ENCODE peak calls at places on chromosomes 5 and 9, in eight cellular contexts. L is Caco-2, T is fibroblast of mammary gland, M is tibial artery, B is transverse colon, W is foreskin fibroblast, G is fibroblast of lung, K is A549. V is an unnamed sample.

GRCh38 chr9:132582276-132582785 is at the start of gene BARHL1:
- DNase-seq in L (no peak), T (no peak), M (no peak), B (no peak), W (no peak), G (no peak), K (no peak), V (no peak)

GRCh38 chr9:133321411-133321935 is 14.5 kb downstream of the SURF6 start:
- DNase-seq in L (no peak), T (no peak), M (peak), B (no peak), W (no peak), G (no peak), K (no peak), V (no peak)

GRCh38 chr5:2131196-2131595 is 248.5 kb upstream of the IRX4 start:
- DNase-seq in L (no peak), T (no peak), M (no peak), B (no peak), W (no peak), G (no peak), K (no peak), V (no peak)

GRCh38 chr5:154176191-154176590 is 14.3 kb upstream of the GALNT10 start:
- DNase-seq in L (no peak), T (no peak), M (no peak), B (no peak), W (no peak), G (peak), K (no peak), V (no peak)

GRCh38 chr5:143217065-143217803 is 186.3 kb downstream of the NR3C1 start:
- DNase-seq in L (peak), T (no peak), M (no peak), B (no peak), W (no peak), G (no peak), K (no peak), V (no peak)

GRCh38 chr9:13750061-13750460 is 470.6 kb upstream of the MPDZ start:
- DNase-seq in L (no peak), T (peak), M (no peak), B (no peak), W (peak), G (peak), K (no peak), V (peak)

GRCh38 chr9:115845648-115846312 is 307.8 kb upstream of the PAPPA start:
- DNase-seq in L (no peak), T (peak), M (no peak), B (peak), W (peak), G (peak), K (peak), V (no peak)

GRCh38 chr9:94084314-94084713 is at the start of gene PTPDC1:
- DNase-seq in L (no peak), T (peak), M (no peak), B (no peak), W (peak), G (peak), K (no peak), V (no peak)

GRCh38 chr9:122179690-122180074 is 20.0 kb downstream of the MORN5 start:
- DNase-seq in L (peak), T (peak), M (no peak), B (no peak), W (peak), G (peak), K (no peak), V (no peak)

GRCh38 chr9:8262625-8263622 is 463.3 kb upstream of the DMAC1 start:
- DNase-seq in L (no peak), T (no peak), M (no peak), B (no peak), W (no peak), G (no peak), K (no peak), V (no peak)

GRCh38 chr5:78361226-78361993 is 993 bp downstream of the SCAMP1 start:
- DNase-seq in L (peak), T (peak), M (no peak), B (peak), W (peak), G (peak), K (peak), V (peak)

GRCh38 chr5:113336975-113337374 is 97.8 kb downstream of the TSSK1B start:
- DNase-seq in L (no peak), T (peak), M (no peak), B (no peak), W (no peak), G (peak), K (peak), V (peak)

GRCh38 chr5:35803221-35803651 is 53.5 kb upstream of the IL7R start:
- DNase-seq in L (no peak), T (peak), M (no peak), B (no peak), W (peak), G (peak), K (no peak), V (peak)

GRCh38 chr9:32866292-32866691 is 83.0 kb downstream of the TMEM215 start:
- DNase-seq in L (no peak), T (peak), M (no peak), B (no peak), W (no peak), G (peak), K (no peak), V (no peak)

GRCh38 chr5:160262665-160263064 is 33.4 kb downstream of the FABP6 start:
- DNase-seq in L (no peak), T (no peak), M (no peak), B (peak), W (peak), G (no peak), K (no peak), V (no peak)

GRCh38 chr5:121968910-121969607 is 7.3 kb downstream of the SRFBP1 start:
- DNase-seq in L (no peak), T (peak), M (no peak), B (no peak), W (peak), G (peak), K (peak), V (peak)

GRCh38 chr5:80245986-80246781 is 9.7 kb downstream of the SERINC5 start:
- DNase-seq in L (no peak), T (peak), M (no peak), B (no peak), W (no peak), G (peak), K (no peak), V (no peak)
- H3K4me3 ChIP-seq in L (no peak), T (no peak), M (no peak), B (no peak), W (peak), G (peak), K (no peak), V (no peak)

DNA sequence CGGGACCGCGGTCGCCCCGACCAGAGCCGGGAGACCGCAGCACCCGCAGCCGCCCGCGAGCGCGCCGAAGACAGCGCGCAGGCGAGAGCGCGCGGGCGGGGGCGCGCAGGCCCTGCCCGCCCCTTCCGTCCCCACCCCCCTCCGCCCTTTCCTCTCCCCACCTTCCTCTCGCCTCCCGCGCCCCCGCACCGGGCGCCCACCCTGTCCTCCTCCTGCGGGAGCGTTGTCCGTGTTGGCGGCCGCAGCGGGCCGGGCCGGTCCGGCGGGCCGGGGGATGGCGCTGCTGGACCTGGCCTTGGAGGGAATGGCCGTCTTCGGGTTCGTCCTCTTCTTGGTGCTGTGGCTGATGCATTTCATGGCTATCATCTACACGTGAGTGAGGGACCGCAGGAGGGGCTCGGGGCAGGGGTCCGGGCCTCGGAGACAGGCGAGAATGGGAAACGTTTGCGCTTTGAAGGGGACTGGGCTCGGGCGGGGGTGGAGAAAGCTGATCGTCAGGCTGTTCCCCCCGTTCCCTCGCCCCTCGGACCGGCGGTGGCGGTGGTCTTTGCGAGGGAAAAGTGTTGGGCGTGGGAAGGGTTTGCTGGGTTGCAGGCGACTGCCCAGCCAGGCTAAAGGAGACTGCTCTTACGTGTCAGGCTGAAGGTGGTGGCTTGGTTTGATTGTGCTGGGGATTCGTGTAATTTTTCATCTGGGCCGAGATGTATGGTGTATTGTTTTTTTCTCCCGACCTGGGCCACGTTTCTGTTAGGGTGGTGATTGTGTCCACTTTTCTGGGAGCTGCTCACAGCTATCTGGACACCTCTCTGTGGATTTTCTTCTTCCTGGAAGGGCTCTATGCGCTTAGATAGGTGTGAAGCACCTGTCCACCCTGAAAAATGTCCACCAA is 572 bp downstream of the UGCG start:
- DNase-seq in L (peak), T (peak), M (peak), B (peak), W (peak), G (peak), K (peak), V (no peak)
- TF ChIP-seq CTCF in L (peak), T (no peak), M (no peak), B (no peak), W (peak), G (peak), K (peak), V (no peak)

GRCh38 chr9:136664799-136665082 is 2.0 kb downstream of the EGFL7 start:
- DNase-seq in L (no peak), T (no peak), M (no peak), B (no peak), W (no peak), G (no peak), K (no peak), V (no peak)
- H3K4me3 ChIP-seq in L (no peak), T (no peak), M (peak), B (peak), W (no peak), G (no peak), K (peak), V (no peak)

DNA sequence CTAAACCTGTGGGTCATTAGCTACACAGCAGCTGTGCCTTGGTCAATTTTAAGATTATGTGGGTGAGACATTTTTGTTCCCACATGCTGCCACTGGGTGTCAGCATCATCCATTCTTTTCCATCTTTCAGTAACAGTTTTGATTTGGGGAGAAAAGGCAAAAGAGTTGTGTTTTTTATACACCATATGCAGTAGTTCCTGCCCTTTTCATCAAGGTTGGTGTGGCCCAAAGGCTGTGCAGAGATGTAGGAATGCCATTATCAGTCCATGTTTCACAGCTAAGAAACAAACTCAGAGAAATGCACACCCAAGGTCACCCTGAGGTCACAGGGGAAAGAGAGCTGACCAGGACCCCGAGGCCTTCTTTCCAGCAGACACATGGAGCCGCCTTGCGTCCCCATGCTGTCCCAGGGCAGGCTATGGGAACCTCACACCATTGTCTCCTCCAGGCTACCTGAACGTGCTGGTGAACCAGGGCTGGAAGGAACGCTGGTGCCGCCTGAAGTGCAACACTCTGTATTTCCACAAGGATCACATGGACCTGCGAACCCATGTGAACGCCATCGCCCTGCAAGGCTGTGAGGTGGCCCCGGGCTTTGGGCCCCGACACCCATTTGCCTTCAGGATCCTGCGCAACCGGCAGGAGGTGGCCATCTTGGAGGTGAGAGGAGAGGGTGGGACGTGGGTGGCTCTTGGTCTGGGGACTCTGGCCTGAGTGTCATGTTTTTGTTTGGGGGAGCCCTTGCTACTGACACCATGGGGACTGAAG is 27.8 kb upstream of the GRPEL2 start:
- DNase-seq in L (no peak), T (peak), M (no peak), B (peak), W (peak), G (peak), K (peak), V (no peak)
- TF ChIP-seq CTCF in L (peak), T (peak), M (peak), B (peak), W (peak), G (peak), K (peak), V (peak)

DNA sequence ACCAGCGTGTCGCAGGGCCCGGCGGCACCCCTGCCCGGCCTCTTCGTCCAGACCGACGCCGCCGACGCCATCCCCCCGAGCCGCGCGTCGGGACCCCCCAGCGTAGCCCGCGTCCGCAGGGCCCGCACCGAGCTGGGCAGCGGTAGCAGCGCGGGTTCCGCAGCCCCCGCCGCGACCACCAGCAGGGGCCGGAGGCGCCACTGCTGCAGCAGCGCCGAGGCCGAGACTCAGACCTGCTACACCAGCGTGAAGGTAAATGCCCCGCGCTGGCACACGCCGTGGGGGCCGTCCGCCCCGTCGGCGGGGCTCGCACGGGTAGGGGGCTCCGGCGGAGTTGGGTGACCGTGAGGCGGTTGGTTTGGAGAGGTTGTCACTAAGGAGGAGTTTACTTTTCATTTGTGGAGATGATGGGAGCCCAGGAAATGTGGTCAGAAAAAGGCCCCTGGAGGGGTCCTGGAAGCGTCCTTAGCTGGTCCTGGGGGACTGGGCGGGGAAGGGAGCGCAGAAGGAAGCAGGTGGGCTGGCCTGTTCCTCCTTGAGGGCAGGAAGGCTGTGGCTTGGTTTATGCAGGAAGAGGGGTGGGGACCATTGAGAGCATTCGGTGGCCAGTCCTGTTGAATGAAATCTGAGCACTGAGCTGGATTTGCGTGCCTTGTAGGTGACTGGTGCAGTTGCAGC is 672 bp downstream of the PDE8B start:
- DNase-seq in L (no peak), T (no peak), M (no peak), B (no peak), W (peak), G (peak), K (no peak), V (no peak)
- H3K4me3 ChIP-seq in L (peak), T (no peak), M (peak), B (peak), W (peak), G (peak), K (peak), V (peak)

GRCh38 chr5:179237770-179238627 is 107.3 kb downstream of the ADAMTS2 start:
- DNase-seq in L (peak), T (no peak), M (peak), B (peak), W (no peak), G (no peak), K (no peak), V (no peak)
- TF ChIP-seq CTCF in L (no peak), T (no peak), M (no peak), B (no peak), W (no peak), G (no peak), K (no peak), V (no peak)

GRCh38 chr5:134145061-134145757 is 30.7 kb downstream of the TCF7 start:
- DNase-seq in L (no peak), T (no peak), M (no peak), B (no peak), W (no peak), G (no peak), K (no peak), V (no peak)
- H3K4me3 ChIP-seq in L (no peak), T (no peak), M (no peak), B (no peak), W (no peak), G (no peak), K (no peak), V (no peak)

GRCh38 chr9:88280816-88281382 is 107.3 kb upstream of the SPIN1 start:
- DNase-seq in L (peak), T (peak), M (no peak), B (no peak), W (no peak), G (peak), K (no peak), V (no peak)
- TF ChIP-seq CTCF in L (peak), T (no peak), M (no peak), B (no peak), W (no peak), G (no peak), K (no peak), V (peak)

DNA sequence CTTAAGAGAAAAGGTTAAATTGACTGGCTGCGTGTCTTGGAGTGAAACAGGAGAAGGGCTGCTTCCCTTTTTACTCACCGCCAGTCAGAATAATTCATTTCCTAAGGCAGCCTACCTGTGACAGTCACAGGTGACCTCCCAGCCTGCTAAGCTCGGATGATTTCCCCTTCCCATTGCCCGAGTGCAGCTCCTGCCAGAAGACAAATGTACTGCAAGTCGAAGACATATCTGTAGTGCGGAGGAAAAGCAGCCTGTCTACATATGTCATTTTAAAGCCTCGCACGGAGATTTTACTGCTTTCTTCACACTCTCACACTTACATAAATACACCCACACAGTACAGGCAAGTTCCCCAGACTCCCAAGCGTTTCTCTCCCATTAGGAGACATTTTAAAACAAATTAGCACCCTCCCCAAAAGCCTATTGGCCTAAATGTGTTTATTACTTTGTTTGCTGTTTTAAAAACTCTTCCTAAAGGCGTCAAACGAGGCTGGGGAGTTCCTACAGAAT is 665.7 kb upstream of the ZNF608 start:
- DNase-seq in L (peak), T (no peak), M (no peak), B (peak), W (peak), G (peak), K (no peak), V (no peak)
- H3K4me3 ChIP-seq in L (no peak), T (no peak), M (peak), B (no peak), W (peak), G (peak), K (no peak), V (no peak)

GRCh38 chr5:115467631-115468030 is 76.9 kb downstream of the FEM1C start:
- DNase-seq in L (no peak), T (no peak), M (no peak), B (no peak), W (no peak), G (no peak), K (no peak), V (no peak)

GRCh38 chr5:115472601-115473000 is 72.0 kb downstream of the FEM1C start:
- DNase-seq in L (no peak), T (no peak), M (no peak), B (no peak), W (no peak), G (no peak), K (no peak), V (no peak)

GRCh38 chr5:115469904-115470516 is 74.6 kb downstream of the FEM1C start:
- DNase-seq in L (no peak), T (no peak), M (no peak), B (no peak), W (no peak), G (no peak), K (no peak), V (no peak)

GRCh38 chr5:115470921-115471320 is 73.7 kb downstream of the FEM1C start:
- DNase-seq in L (no peak), T (peak), M (no peak), B (no peak), W (peak), G (no peak), K (no peak), V (no peak)

GRCh38 chr5:115471674-115472073 is 72.9 kb downstream of the FEM1C start:
- DNase-seq in L (no peak), T (no peak), M (no peak), B (no peak), W (peak), G (no peak), K (no peak), V (no peak)
- TF ChIP-seq CTCF in L (no peak), T (no peak), M (no peak), B (no peak), W (no peak), G (no peak), K (no peak), V (no peak)